ENCODE peak calls at places on chromosomes 7 and 10, in nine cellular contexts. One of them, this sample, is unnamed.

GRCh38 chr7:45402480-45403218 is 171.5 kb upstream of the ADCY1 start:
- DNase-seq in suprapubic skin: no peak
- DNase-seq in AG09319: peak; percentile 54
- DNase-seq in endothelial cell: no peak
- DNase-seq in transverse colon: no peak
- DNase-seq in GM10248: no peak
- DNase-seq in cardiac muscle cell: peak; percentile 89
- DNase-seq in PC-3: peak; percentile 82
- DNase-seq in cardiac fibroblast: peak; percentile 55
- DNase-seq in this sample: peak; percentile 25

GRCh38 chr7:150378115-150378852 is 846 bp upstream of the ZNF775 start:
- DNase-seq in cardiac muscle cell: peak; percentile 86
- DNase-seq in suprapubic skin: no peak
- DNase-seq in GM10248: peak; percentile 45
- DNase-seq in transverse colon: peak; percentile 80
- DNase-seq in cardiac fibroblast: peak; percentile 83
- DNase-seq in endothelial cell: peak; percentile 77
- DNase-seq in AG09319: no peak
- DNase-seq in PC-3: peak; percentile 54
- DNase-seq in this sample: peak; percentile 77

GRCh38 chr10:86167101-86167761 is 199.4 kb downstream of the GRID1 start:
- DNase-seq in AG09319: no peak
- DNase-seq in endothelial cell: no peak
- DNase-seq in cardiac fibroblast: no peak
- DNase-seq in suprapubic skin: peak; percentile 38
- DNase-seq in GM10248: no peak
- DNase-seq in cardiac muscle cell: no peak
- DNase-seq in transverse colon: no peak
- DNase-seq in PC-3: no peak
- DNase-seq in this sample: no peak

GRCh38 chr7:143938522-143939243 is 3.6 kb downstream of the OR2F2 start:
- DNase-seq in GM10248: no peak
- DNase-seq in PC-3: no peak
- DNase-seq in cardiac fibroblast: no peak
- DNase-seq in cardiac muscle cell: no peak
- DNase-seq in AG09319: no peak
- DNase-seq in endothelial cell: no peak
- DNase-seq in suprapubic skin: no peak
- DNase-seq in transverse colon: no peak
- DNase-seq in this sample: no peak

GRCh38 chr10:11017575-11018425 is at the start of gene CELF2:
- DNase-seq in GM10248: peak; percentile 68
- DNase-seq in PC-3: no peak
- DNase-seq in transverse colon: peak; percentile 82
- DNase-seq in suprapubic skin: peak; percentile 75
- DNase-seq in cardiac fibroblast: no peak
- DNase-seq in AG09319: no peak
- DNase-seq in cardiac muscle cell: peak; percentile 22
- DNase-seq in endothelial cell: peak; percentile 79
- DNase-seq in this sample: peak; percentile 57

GRCh38 chr10:101310528-101311439 is 43.2 kb upstream of the BTRC start:
- DNase-seq in cardiac muscle cell: no peak
- DNase-seq in endothelial cell: no peak
- DNase-seq in AG09319: no peak
- DNase-seq in PC-3: no peak
- DNase-seq in transverse colon: no peak
- DNase-seq in cardiac fibroblast: peak; percentile 5
- DNase-seq in GM10248: no peak
- DNase-seq in suprapubic skin: no peak
- DNase-seq in this sample: peak; percentile 14

GRCh38 chr7:86207740-86208139 is 436.0 kb upstream of the GRM3 start:
- DNase-seq in suprapubic skin: no peak
- DNase-seq in endothelial cell: no peak
- DNase-seq in cardiac muscle cell: no peak
- DNase-seq in PC-3: no peak
- DNase-seq in transverse colon: no peak
- DNase-seq in AG09319: no peak
- DNase-seq in GM10248: no peak
- DNase-seq in cardiac fibroblast: no peak
- DNase-seq in this sample: no peak

GRCh38 chr10:130742936-130743675 is 568.4 kb downstream of the TCERG1L start:
- DNase-seq in PC-3: no peak
- DNase-seq in GM10248: no peak
- DNase-seq in transverse colon: no peak
- DNase-seq in suprapubic skin: peak; percentile 29
- DNase-seq in cardiac fibroblast: no peak
- DNase-seq in AG09319: no peak
- DNase-seq in cardiac muscle cell: no peak
- DNase-seq in endothelial cell: no peak
- DNase-seq in this sample: no peak

DNA sequence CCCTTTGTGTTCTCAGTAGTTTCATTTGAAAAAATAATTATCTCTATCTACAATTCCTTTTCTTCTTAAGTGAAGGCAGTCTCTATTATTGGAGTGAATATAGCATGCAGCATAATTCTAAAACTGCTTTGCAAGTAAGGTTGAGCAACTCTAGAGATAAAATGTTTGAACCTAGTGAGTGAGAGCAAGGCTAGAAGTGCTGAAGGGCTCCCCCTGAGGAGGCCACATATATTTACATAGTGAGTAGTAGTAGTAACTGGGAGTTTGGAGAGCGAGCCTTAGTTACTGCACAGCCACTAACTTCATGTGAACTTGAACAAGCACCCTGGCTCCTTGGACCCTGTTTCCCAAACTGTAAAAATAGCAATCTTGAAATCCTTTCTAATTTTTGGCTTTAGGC is 141.5 kb upstream of the DKK1 start:
- DNase-seq in GM10248: no peak
- DNase-seq in transverse colon: no peak
- DNase-seq in cardiac fibroblast: peak; percentile 41
- DNase-seq in endothelial cell: no peak
- DNase-seq in PC-3: peak; percentile 41
- DNase-seq in suprapubic skin: no peak
- DNase-seq in cardiac muscle cell: peak; percentile 60
- DNase-seq in AG09319: no peak
- DNase-seq in this sample: no peak
- TF ChIP-seq CTCF in GM10248: no peak
- TF ChIP-seq CTCF in transverse colon: no peak
- TF ChIP-seq CTCF in cardiac fibroblast: peak; percentile 19
- TF ChIP-seq CTCF in endothelial cell: no peak
- TF ChIP-seq CTCF in PC-3: peak; percentile 43
- TF ChIP-seq CTCF in suprapubic skin: no peak
- TF ChIP-seq CTCF in cardiac muscle cell: peak; percentile 42
- TF ChIP-seq CTCF in AG09319: no peak
- TF ChIP-seq CTCF in this sample: no peak

GRCh38 chr7:54813398-54813797 is 54.4 kb upstream of the SEC61G start:
- DNase-seq in cardiac muscle cell: no peak
- DNase-seq in PC-3: no peak
- DNase-seq in cardiac fibroblast: no peak
- DNase-seq in suprapubic skin: no peak
- DNase-seq in transverse colon: no peak
- DNase-seq in endothelial cell: no peak
- DNase-seq in AG09319: no peak
- DNase-seq in GM10248: no peak
- DNase-seq in this sample: no peak

GRCh38 chr7:54810401-54810800 is 51.4 kb upstream of the SEC61G start:
- DNase-seq in cardiac muscle cell: no peak
- DNase-seq in GM10248: no peak
- DNase-seq in AG09319: no peak
- DNase-seq in endothelial cell: no peak
- DNase-seq in suprapubic skin: no peak
- DNase-seq in transverse colon: no peak
- DNase-seq in cardiac fibroblast: no peak
- DNase-seq in PC-3: no peak
- DNase-seq in this sample: no peak

GRCh38 chr7:54811925-54812264 is 52.9 kb upstream of the SEC61G start:
- DNase-seq in endothelial cell: no peak
- DNase-seq in cardiac muscle cell: peak; percentile 53
- DNase-seq in transverse colon: no peak
- DNase-seq in cardiac fibroblast: peak; percentile 53
- DNase-seq in AG09319: peak; percentile 54
- DNase-seq in PC-3: no peak
- DNase-seq in GM10248: no peak
- DNase-seq in suprapubic skin: no peak
- DNase-seq in this sample: no peak

GRCh38 chr7:54812747-54813146 is 53.7 kb upstream of the SEC61G start:
- DNase-seq in cardiac fibroblast: no peak
- DNase-seq in transverse colon: no peak
- DNase-seq in endothelial cell: no peak
- DNase-seq in cardiac muscle cell: no peak
- DNase-seq in PC-3: no peak
- DNase-seq in AG09319: no peak
- DNase-seq in GM10248: no peak
- DNase-seq in suprapubic skin: no peak
- DNase-seq in this sample: no peak

DNA sequence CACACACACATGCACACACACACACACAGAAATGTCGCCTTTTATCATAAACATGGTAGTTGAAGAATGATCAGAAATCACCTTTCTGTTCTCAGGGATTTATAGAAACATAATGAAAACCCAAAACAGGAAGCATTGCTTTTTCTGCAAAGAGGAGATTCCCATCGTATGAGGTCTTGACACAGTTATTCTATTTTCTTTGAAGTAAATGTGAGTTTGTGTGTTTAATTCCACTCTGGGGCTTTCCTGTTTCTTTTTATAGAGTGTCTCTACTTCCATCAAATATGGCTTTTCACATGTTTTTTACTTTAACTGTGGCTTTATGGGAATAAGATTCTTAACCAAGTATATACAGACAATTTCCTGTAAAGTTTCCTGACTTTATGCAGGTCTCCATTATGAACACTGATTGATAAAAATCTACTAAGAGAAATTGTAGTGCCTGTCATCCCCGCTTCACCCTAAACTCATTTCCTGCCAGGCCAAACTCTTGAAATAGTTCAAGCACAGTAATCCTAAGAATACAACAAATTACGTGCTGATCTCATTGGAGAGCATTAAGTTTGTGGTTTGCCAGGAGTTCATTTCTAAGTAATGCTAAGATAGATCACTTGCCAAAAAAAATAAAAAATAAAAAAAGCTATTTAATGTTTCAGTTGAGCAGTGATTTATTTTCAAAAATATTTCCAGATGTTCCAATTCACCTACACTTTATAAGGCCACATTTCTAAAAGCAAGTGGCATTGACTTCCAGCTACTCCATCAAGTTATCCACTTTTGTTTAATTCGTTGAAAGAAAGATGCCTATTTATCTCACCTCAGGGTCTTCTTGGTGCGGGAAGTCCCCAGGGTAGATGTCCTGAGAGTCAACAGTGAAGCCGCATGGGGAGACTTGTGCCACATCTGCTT is 52.3 kb upstream of the SEC61G start:
- DNase-seq in endothelial cell: no peak
- DNase-seq in suprapubic skin: no peak
- DNase-seq in cardiac fibroblast: peak; percentile 67
- DNase-seq in PC-3: peak; percentile 26
- DNase-seq in AG09319: peak; percentile 74
- DNase-seq in GM10248: no peak
- DNase-seq in cardiac muscle cell: peak; percentile 61
- DNase-seq in transverse colon: no peak
- DNase-seq in this sample: no peak
- TF ChIP-seq CTCF in endothelial cell: no peak
- TF ChIP-seq CTCF in suprapubic skin: no peak
- TF ChIP-seq CTCF in cardiac fibroblast: no peak
- TF ChIP-seq CTCF in PC-3: no peak
- TF ChIP-seq CTCF in AG09319: no peak
- TF ChIP-seq CTCF in GM10248: no peak
- TF ChIP-seq CTCF in cardiac muscle cell: no peak
- TF ChIP-seq CTCF in transverse colon: no peak
- TF ChIP-seq CTCF in this sample: no peak

DNA sequence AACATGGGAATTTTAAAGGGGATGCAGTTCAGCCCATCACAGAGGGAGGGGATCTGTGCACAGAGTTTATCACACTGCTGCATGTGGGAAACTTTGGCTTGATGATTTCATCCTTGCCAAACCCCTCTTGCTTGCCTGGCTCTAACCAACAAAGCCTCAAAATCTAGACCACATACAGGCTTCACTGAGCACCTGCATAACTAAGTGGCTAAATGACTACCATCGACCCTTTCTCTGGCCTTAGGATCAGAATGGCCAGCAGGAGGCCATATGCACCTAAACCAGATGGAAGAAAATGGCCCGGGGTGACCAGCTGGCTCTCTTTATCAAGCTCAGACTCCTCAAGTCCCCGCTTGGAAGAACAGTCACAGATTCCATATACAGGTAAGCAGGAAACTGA is 15.6 kb upstream of the ZNF25 start:
- DNase-seq in GM10248: no peak
- DNase-seq in suprapubic skin: no peak
- DNase-seq in transverse colon: no peak
- DNase-seq in endothelial cell: no peak
- DNase-seq in cardiac fibroblast: no peak
- DNase-seq in PC-3: no peak
- DNase-seq in cardiac muscle cell: no peak
- DNase-seq in AG09319: no peak
- DNase-seq in this sample: no peak
- TF ChIP-seq CTCF in GM10248: no peak
- TF ChIP-seq CTCF in suprapubic skin: no peak
- TF ChIP-seq CTCF in transverse colon: no peak
- TF ChIP-seq CTCF in endothelial cell: no peak
- TF ChIP-seq CTCF in cardiac fibroblast: no peak
- TF ChIP-seq CTCF in PC-3: peak; percentile 35
- TF ChIP-seq CTCF in cardiac muscle cell: no peak
- TF ChIP-seq CTCF in AG09319: no peak
- TF ChIP-seq CTCF in this sample: no peak

GRCh38 chr10:24952701-24953349 is 419 bp upstream of the PRTFDC1 start:
- DNase-seq in AG09319: no peak
- DNase-seq in endothelial cell: peak; percentile 72
- DNase-seq in cardiac muscle cell: peak; percentile 81
- DNase-seq in GM10248: peak; percentile 63
- DNase-seq in suprapubic skin: peak; percentile 74
- DNase-seq in PC-3: peak; percentile 39
- DNase-seq in transverse colon: peak; percentile 48
- DNase-seq in cardiac fibroblast: peak; percentile 75
- DNase-seq in this sample: peak; percentile 43
- TF ChIP-seq CTCF in AG09319: no peak
- TF ChIP-seq CTCF in endothelial cell: peak; percentile 61
- TF ChIP-seq CTCF in cardiac muscle cell: no peak
- TF ChIP-seq CTCF in GM10248: peak; percentile 68
- TF ChIP-seq CTCF in suprapubic skin: no peak
- TF ChIP-seq CTCF in PC-3: no peak
- TF ChIP-seq CTCF in transverse colon: no peak
- TF ChIP-seq CTCF in cardiac fibroblast: no peak
- TF ChIP-seq CTCF in this sample: peak; percentile 43

DNA sequence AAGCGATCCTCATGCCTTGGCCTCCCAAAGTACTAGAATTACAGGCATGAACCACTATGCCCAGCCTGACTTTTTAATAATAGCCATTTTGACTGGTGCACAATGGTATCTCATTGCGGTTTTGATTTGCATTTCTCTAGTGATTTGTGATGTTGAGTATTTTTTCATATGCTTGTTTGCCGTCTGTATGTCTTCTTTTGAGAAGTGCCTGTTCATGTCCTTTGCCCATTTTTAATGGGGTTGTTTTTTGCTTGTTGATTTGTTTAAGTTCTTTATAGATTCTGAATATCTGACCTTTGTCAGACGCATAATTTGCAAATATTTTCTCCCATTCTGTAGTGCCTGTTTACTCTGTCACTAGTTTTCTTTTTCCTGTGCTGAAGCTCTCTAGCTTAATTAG is 219.2 kb upstream of the CTBP2 start:
- DNase-seq in PC-3: no peak
- DNase-seq in cardiac muscle cell: no peak
- DNase-seq in endothelial cell: no peak
- DNase-seq in AG09319: no peak
- DNase-seq in cardiac fibroblast: no peak
- DNase-seq in transverse colon: no peak
- DNase-seq in suprapubic skin: no peak
- DNase-seq in GM10248: no peak
- DNase-seq in this sample: no peak
- TF ChIP-seq CTCF in PC-3: no peak
- TF ChIP-seq CTCF in cardiac muscle cell: no peak
- TF ChIP-seq CTCF in endothelial cell: no peak
- TF ChIP-seq CTCF in AG09319: no peak
- TF ChIP-seq CTCF in cardiac fibroblast: no peak
- TF ChIP-seq CTCF in transverse colon: no peak
- TF ChIP-seq CTCF in suprapubic skin: no peak
- TF ChIP-seq CTCF in GM10248: no peak
- TF ChIP-seq CTCF in this sample: no peak